ENCODE peak calls at places on chromosome 21, in five cellular contexts. N, G, T, F and C are unnamed samples.

GRCh38 chr21:43591468-43592050 is 67.7 kb downstream of the HSF2BP start:
- DNase-seq in T (no peak), G (no peak), N (no peak), F (no peak), C (no peak)

GRCh38 chr21:43768868-43769167 is 7.3 kb downstream of the CSTB start:
- DNase-seq in F (no peak), G (no peak), T (no peak), N (no peak), C (no peak)

GRCh38 chr21:36087362-36088138 is 17.7 kb downstream of the CBR1 start:
- DNase-seq in T (peak), G (no peak), N (no peak), F (no peak), C (no peak)

GRCh38 chr21:46377789-46378188 is 53.8 kb downstream of the PCNT start:
- DNase-seq in T (no peak), N (no peak), F (no peak), G (no peak), C (no peak)

GRCh38 chr21:45364464-45365185 is 40.3 kb upstream of the COL18A1 start:
- DNase-seq in G (no peak), T (no peak), N (peak), F (peak), C (no peak)

GRCh38 chr21:16588433-16588860 is 858.7 kb downstream of the USP25 start:
- DNase-seq in N (peak), G (no peak), T (peak), F (peak), C (peak)

GRCh38 chr21:27206368-27206982 is 239.6 kb upstream of the ADAMTS5 start:
- DNase-seq in T (no peak), N (no peak), G (no peak), F (no peak), C (no peak)

GRCh38 chr21:20999567-21000169 is 1.5 kb downstream of the NCAM2 start:
- DNase-seq in N (no peak), G (no peak), F (no peak), T (no peak), C (no peak)

GRCh38 chr21:16838330-16838729 is 674.5 kb upstream of the CXADR start:
- DNase-seq in F (no peak), N (no peak), G (no peak), T (no peak), C (no peak)

GRCh38 chr21:41032536-41032935 is 135.4 kb upstream of the BACE2 start:
- DNase-seq in G (no peak), T (no peak), N (no peak), F (no peak), C (no peak)

GRCh38 chr21:42592156-42592820 is 61.1 kb upstream of the PDE9A start:
- DNase-seq in T (no peak), F (no peak), N (no peak), G (no peak), C (no peak)

GRCh38 chr21:15003463-15004135 is 61.2 kb downstream of the NRIP1 start:
- DNase-seq in G (no peak), N (no peak), T (no peak), F (no peak), C (peak)

GRCh38 chr21:44415073-44416025 is 40.0 kb upstream of the LRRC3 start:
- DNase-seq in F (peak), G (no peak), T (no peak), N (no peak), C (no peak)

GRCh38 chr21:42315296-42315891 is at the start of gene TFF3:
- DNase-seq in N (no peak), G (peak), T (no peak), F (no peak), C (peak)

GRCh38 chr21:18384771-18385170 is 18.8 kb downstream of the TMPRSS15 start:
- DNase-seq in G (no peak), F (no peak), N (no peak), T (no peak), C (peak)

GRCh38 chr21:31744162-31744800 is 12.4 kb upstream of the SCAF4 start:
- DNase-seq in G (no peak), N (no peak), F (no peak), T (no peak), C (no peak)

GRCh38 chr21:35627462-35627861 is 432.9 kb downstream of the SETD4 start:
- DNase-seq in T (no peak), N (no peak), G (no peak), F (no peak), C (no peak)

GRCh38 chr21:26423506-26423905 is 149.6 kb downstream of the CYYR1 start:
- DNase-seq in N (no peak), G (no peak), F (no peak), T (no peak), C (no peak)

GRCh38 chr21:18716578-18717138 is 313.1 kb upstream of the TMPRSS15 start:
- DNase-seq in G (no peak), N (no peak), F (no peak), T (no peak), C (peak)

GRCh38 chr21:17829472-17829871 is 10.3 kb upstream of the C21orf91 start:
- DNase-seq in T (no peak), G (no peak), N (no peak), F (no peak), C (no peak)

GRCh38 chr21:33977721-33978369 is 62.2 kb upstream of the ATP5PO start:
- DNase-seq in T (no peak), G (no peak), N (no peak), F (no peak), C (no peak)

GRCh38 chr21:45069711-45070110 is 4.7 kb upstream of the ADARB1 start:
- DNase-seq in G (no peak), N (no peak), T (no peak), F (no peak), C (no peak)